ENCODE peak calls at places on chromosome 13, in ten cellular contexts. B, D, V, J, F, X, Z, L, H and Y are unnamed samples.

GRCh38 chr13:90951663-90952062 is 395.8 kb upstream of the MIR17HG start:
- DNase-seq in B (no peak), D (no peak), V (no peak), J (no peak), F (no peak), X (no peak), Z (no peak), L (no peak), H (no peak), Y (no peak)

GRCh38 chr13:20428666-20429644 is 96.7 kb downstream of the CRYL1 start:
- DNase-seq in B (peak; percentile 25), D (no peak), V (no peak), J (no peak), F (no peak), X (no peak), Z (no peak), L (no peak), H (no peak), Y (no peak)

GRCh38 chr13:34561033-34561432 is 381.0 kb upstream of the NBEA start:
- DNase-seq in B (no peak), D (no peak), V (no peak), J (no peak), F (no peak), X (no peak), Z (no peak), L (no peak), H (no peak), Y (no peak)

GRCh38 chr13:64164435-64164834 is 2748.8 kb upstream of the PCDH20 start:
- DNase-seq in B (no peak), D (no peak), V (no peak), J (no peak), F (no peak), X (no peak), Z (no peak), L (no peak), H (no peak), Y (peak; percentile 39)

GRCh38 chr13:47519626-47520025 is 481.4 kb downstream of the SUCLA2 start:
- DNase-seq in B (peak; percentile 29), D (no peak), V (no peak), J (no peak), F (no peak), X (no peak), Z (no peak), L (no peak), H (no peak), Y (no peak)

GRCh38 chr13:73338389-73338788 is 279.6 kb downstream of the KLF5 start:
- DNase-seq in B (no peak), D (no peak), V (no peak), J (peak; percentile 8), F (no peak), X (no peak), Z (no peak), L (no peak), H (no peak), Y (no peak)

GRCh38 chr13:29937379-29937778 is 87.0 kb upstream of the UBL3 start:
- DNase-seq in B (no peak), D (no peak), V (no peak), J (no peak), F (no peak), X (no peak), Z (no peak), L (no peak), H (no peak), Y (no peak)

GRCh38 chr13:43787998-43788397 is 1.2 kb upstream of the ENOX1 start:
- DNase-seq in B (peak; percentile 38), D (peak; percentile 58), V (no peak), J (peak; percentile 21), F (peak; percentile 72), X (peak; percentile 20), Z (no peak), L (no peak), H (no peak), Y (no peak)